ENCODE peak calls at places on chromosomes 5 and 9, in seven cellular contexts. L is OCI-LY7, Q is kidney, K is hepatocyte, O is endodermal cell, X is GM23338, P is A549. C is an unnamed sample.

GRCh38 chr5:37272564-37272963 is 23.4 kb upstream of the CPLANE1 start:
- DNase-seq in P (peak; percentile 41), X (peak; percentile 51), O (peak; percentile 51), K (peak; percentile 57), L (no peak), Q (no peak), C (no peak)

GRCh38 chr9:97109194-97109811 is 70.4 kb upstream of the CTSV start:
- DNase-seq in P (peak; percentile 9), K (peak; percentile 65), L (peak; percentile 31), X (peak; percentile 91), O (peak; percentile 91), Q (no peak), C (no peak)

GRCh38 chr9:97934321-97935115 is 3.5 kb downstream of the HEMGN start:
- DNase-seq in O (peak; percentile 59), L (peak; percentile 76), K (no peak), X (peak; percentile 43), Q (no peak), P (no peak), C (no peak)

GRCh38 chr5:143679777-143680176 is 132.2 kb upstream of the HMHB1 start:
- DNase-seq in P (no peak), Q (no peak), K (no peak), X (no peak), L (no peak), O (no peak), C (no peak)

GRCh38 chr9:120482424-120483186 is 97.4 kb downstream of the CDK5RAP2 start:
- DNase-seq in Q (no peak), P (no peak), L (no peak), X (no peak), O (peak; percentile 47), K (no peak), C (no peak)

GRCh38 chr5:111699976-111700375 is 57.0 kb downstream of the NREP start:
- DNase-seq in K (no peak), P (no peak), L (no peak), X (no peak), Q (no peak), O (no peak), C (no peak)

GRCh38 chr5:151239237-151239861 is 13.6 kb upstream of the GM2A start:
- DNase-seq in L (peak; percentile 81), O (peak; percentile 85), K (peak; percentile 64), X (peak; percentile 81), P (peak; percentile 67), Q (peak; percentile 91), C (peak; percentile 83)

GRCh38 chr5:139684881-139685749 is 37.0 kb downstream of the CXXC5 start:
- DNase-seq in X (peak; percentile 43), L (no peak), Q (no peak), P (no peak), O (peak; percentile 65), K (no peak), C (no peak)

GRCh38 chr5:102760815-102761214 is 5.7 kb downstream of the PAM start:
- DNase-seq in P (no peak), Q (no peak), L (no peak), K (no peak), O (no peak), X (no peak), C (no peak)

GRCh38 chr5:157187046-157187754 is 6.6 kb downstream of the ITK start:
- DNase-seq in Q (no peak), K (no peak), X (peak; percentile 23), L (no peak), P (no peak), O (no peak), C (no peak)

GRCh38 chr5:8581047-8581446 is 712.1 kb downstream of the MTRR start:
- DNase-seq in K (no peak), Q (no peak), P (no peak), L (no peak), O (no peak), X (no peak), C (no peak)

GRCh38 chr5:68849103-68849502 is 244.7 kb upstream of the SLC30A5 start:
- DNase-seq in X (no peak), Q (no peak), L (no peak), O (no peak), K (no peak), P (no peak), C (no peak)

GRCh38 chr5:52789867-52790266 is 2.2 kb downstream of the ITGA1 start:
- DNase-seq in Q (no peak), L (no peak), X (no peak), P (no peak), K (no peak), O (no peak), C (no peak)

GRCh38 chr5:80686757-80687156 is 32.0 kb upstream of the DHFR start:
- DNase-seq in X (peak; percentile 45), K (no peak), L (peak; percentile 19), P (no peak), Q (no peak), O (no peak), C (no peak)

GRCh38 chr5:95130951-95131350 is 153.9 kb downstream of the MCTP1 start:
- DNase-seq in Q (no peak), X (peak; percentile 21), K (no peak), L (no peak), O (no peak), P (no peak), C (no peak)

GRCh38 chr9:37405764-37406380 is 16.6 kb upstream of the GRHPR start:
- DNase-seq in P (no peak), X (no peak), Q (peak; percentile 55), K (no peak), L (no peak), O (no peak), C (no peak)

GRCh38 chr5:457195-457961 is 14.4 kb downstream of the EXOC3 start:
- DNase-seq in X (no peak), L (no peak), P (no peak), Q (peak; percentile 57), O (peak; percentile 31), K (no peak), C (peak; percentile 64)

DNA sequence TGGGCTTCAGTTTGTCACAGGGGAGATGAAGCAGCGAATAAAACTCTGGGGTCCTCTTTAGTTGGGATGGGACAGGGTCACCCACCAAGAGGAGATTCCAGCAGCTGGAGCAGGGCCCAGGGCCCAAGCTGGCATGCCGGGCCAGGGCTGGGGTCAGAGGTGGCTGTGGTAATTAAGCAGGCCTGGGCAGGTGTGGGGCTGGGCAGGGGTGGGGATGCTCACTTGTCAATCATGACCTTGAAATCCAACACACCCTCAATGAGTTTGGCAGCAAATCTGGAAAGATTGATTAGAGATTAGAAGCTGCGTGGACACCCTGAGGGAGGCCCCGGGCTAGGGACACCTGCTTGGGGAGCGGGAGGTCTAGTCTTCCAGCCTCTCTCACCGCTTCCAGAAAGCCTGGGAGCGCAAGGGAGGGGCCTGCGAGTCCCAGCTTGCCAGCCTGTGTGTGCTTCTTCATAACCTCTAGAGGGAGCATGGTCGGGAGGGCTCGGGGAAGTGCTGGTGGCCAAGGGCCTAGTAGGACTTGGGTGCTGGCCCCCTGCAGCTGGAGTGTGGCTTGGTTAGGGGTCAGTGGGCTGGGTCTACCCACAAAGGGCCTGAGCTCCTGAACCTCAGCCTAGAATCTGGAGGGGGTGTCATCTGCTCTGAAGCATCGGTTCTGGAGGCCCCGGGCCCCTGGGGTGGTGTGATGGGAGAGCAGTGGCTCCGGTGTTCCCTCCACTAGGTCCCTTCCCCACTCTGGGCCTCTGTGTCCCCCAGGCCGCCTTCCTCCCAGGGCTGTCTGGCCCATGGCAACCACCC is 7.6 kb downstream of the CRAT start:
- DNase-seq in L (peak; percentile 63), K (peak; percentile 64), Q (no peak), X (peak; percentile 91), O (peak; percentile 90), P (peak; percentile 85), C (no peak)
- TF ChIP-seq CTCF in L (peak; percentile 76), K (peak; percentile 47), Q (peak; percentile 30), X (peak; percentile 74), O (peak; percentile 82), P (peak; percentile 47), C (no peak)

GRCh38 chr5:40915341-40915926 is 6.1 kb downstream of the C7 start:
- DNase-seq in O (no peak), K (no peak), L (no peak), P (no peak), X (no peak), Q (no peak), C (no peak)
- H3K27ac ChIP-seq in O (no peak overlapping the region), K (no peak overlapping the region), L (no peak overlapping the region), P (no peak overlapping the region), X (no peak overlapping the region), Q (no peak overlapping the region), C (no peak overlapping the region)

DNA sequence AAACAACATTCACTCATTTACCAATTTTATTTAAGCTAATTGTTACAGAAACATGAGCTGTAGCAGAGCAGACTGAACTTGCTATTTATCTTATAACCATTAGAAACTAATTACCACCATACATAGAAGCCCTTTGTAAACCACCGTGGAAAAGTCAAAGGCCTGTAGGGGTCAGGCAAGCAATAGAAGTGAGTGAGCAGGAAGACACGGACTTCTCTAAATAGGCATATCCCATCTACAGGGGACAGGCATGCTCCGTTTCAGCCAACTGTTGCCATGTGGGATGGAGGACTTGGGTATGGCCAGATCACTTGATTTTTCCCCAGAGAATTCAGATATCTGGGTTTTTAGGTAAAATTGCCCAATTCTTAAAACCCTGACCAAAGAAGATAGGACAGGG is 44.8 kb downstream of the PRRC1 start:
- DNase-seq in P (no peak), Q (no peak), L (peak; percentile 9), X (peak; percentile 73), O (peak; percentile 79), K (peak; percentile 30), C (no peak)
- TF ChIP-seq CTCF in P (peak; percentile 38), Q (no peak), L (peak; percentile 59), X (peak; percentile 74), O (peak; percentile 79), K (peak; percentile 48), C (no peak)

GRCh38 chr5:97405941-97406340 is 222.9 kb upstream of the RIOK2 start:
- DNase-seq in O (no peak), X (no peak), P (no peak), L (no peak), K (no peak), Q (peak; percentile 38), C (no peak)
- H3K27ac ChIP-seq in O (no peak overlapping the region), X (no peak overlapping the region), P (no peak overlapping the region), L (no peak overlapping the region), K (no peak overlapping the region), Q (no peak overlapping the region), C (no peak overlapping the region)

GRCh38 chr9:89219637-89220036 is 41.0 kb upstream of the SHC3 start:
- DNase-seq in O (no peak), L (no peak), P (no peak), K (no peak), Q (no peak), X (no peak), C (no peak)
- TF ChIP-seq CTCF in O (no peak), L (no peak), P (no peak), K (no peak), Q (no peak), X (no peak), C (no peak)

GRCh38 chr9:136827794-136828473 is 14.3 kb upstream of the AJM1 start:
- DNase-seq in P (no peak), Q (peak; percentile 56), X (no peak), K (no peak), O (no peak), L (no peak), C (no peak)
- H3K27ac ChIP-seq in P (no peak overlapping the region), Q (no peak overlapping the region), X (no peak overlapping the region), K (no peak overlapping the region), O (no peak overlapping the region), L (no peak overlapping the region), C (no peak overlapping the region)